ENCODE peak calls at places on chromosomes 4 and X, in seven cellular contexts. X is iris pigment epithelial cell; J is activated CD8-positive, alpha-beta memory T cell treated with anti-CD3 and anti-CD28 coated beads, Interleukin-2, amount 50 U/mL, for 48 hours; E is amniotic epithelial cell; K is lung microvascular endothelial cell; Z is T-cell; Q is activated naive CD4-positive, alpha-beta T cell. P is an unnamed sample.

GRCh38 chrX:10519761-10520160 is 100.6 kb downstream of the MID1 start:
- DNase-seq in X (peak; percentile 51), J (no peak), E (peak; percentile 56), K (no peak), Z (no peak), Q (no peak), P (no peak)

GRCh38 chrX:24173115-24173847 is 23.8 kb downstream of the ZFX start:
- DNase-seq in X (no peak), J (no peak), E (peak; percentile 66), K (no peak), Z (no peak), Q (no peak), P (no peak)

GRCh38 chrX:39731735-39732134 is 366.0 kb downstream of the BCOR start:
- DNase-seq in X (no peak), J (no peak), E (no peak), K (no peak), Z (no peak), Q (no peak), P (no peak)

GRCh38 chr4:186190456-186191265 is 706 bp upstream of the CYP4V2 start:
- DNase-seq in X (peak; percentile 29), J (peak; percentile 77), E (peak; percentile 14), K (peak; percentile 16), Z (peak; percentile 36), Q (peak; percentile 42), P (peak; percentile 68)

GRCh38 chr4:37453361-37454262 is 209.1 kb downstream of the NWD2 start:
- DNase-seq in X (peak; percentile 31), J (peak; percentile 76), E (peak; percentile 8), K (peak; percentile 46), Z (peak; percentile 6), Q (no peak), P (peak; percentile 30)

GRCh38 chr4:109432203-109432602 is 1.4 kb upstream of the SEC24B start:
- DNase-seq in X (no peak), J (no peak), E (no peak), K (no peak), Z (no peak), Q (no peak), P (no peak)

GRCh38 chrX:40158036-40158706 is 60.4 kb upstream of the BCOR start:
- DNase-seq in X (peak; percentile 39), J (no peak), E (no peak), K (peak; percentile 43), Z (no peak), Q (no peak), P (peak; percentile 56)

GRCh38 chr4:102625232-102625930 is 124.2 kb downstream of the NFKB1 start:
- DNase-seq in X (peak; percentile 64), J (no peak), E (peak; percentile 46), K (peak; percentile 62), Z (peak; percentile 63), Q (peak; percentile 4), P (peak; percentile 45)

GRCh38 chr4:110475881-110476818 is at the start of gene ENPEP:
- DNase-seq in X (peak; percentile 9), J (no peak), E (no peak), K (no peak), Z (no peak), Q (no peak), P (peak; percentile 71)

GRCh38 chrX:45445745-45446412 is 245.2 kb upstream of the DIPK2B start:
- DNase-seq in X (peak; percentile 84), J (no peak), E (peak; percentile 87), K (peak; percentile 85), Z (no peak), Q (no peak), P (peak; percentile 44)

GRCh38 chr4:27463816-27464215 is 603.2 kb downstream of the STIM2 start:
- DNase-seq in X (peak; percentile 44), J (no peak), E (peak; percentile 15), K (no peak), Z (no peak), Q (no peak), P (no peak)

GRCh38 chrX:150936556-150936955 is 38.1 kb upstream of the CD99L2 start:
- DNase-seq in X (no peak), J (no peak), E (no peak), K (no peak), Z (no peak), Q (no peak), P (no peak)

GRCh38 chrX:129000797-129001196 is 522.5 kb downstream of the SMARCA1 start:
- DNase-seq in X (no peak), J (no peak), E (no peak), K (no peak), Z (no peak), Q (no peak), P (no peak)

GRCh38 chr4:116016201-116016600 is 902.8 kb upstream of the NDST4 start:
- DNase-seq in X (peak; percentile 68), J (no peak), E (peak; percentile 1), K (peak; percentile 56), Z (no peak), Q (no peak), P (no peak)

GRCh38 chr4:85747871-85748491 is 273.0 kb downstream of the ARHGAP24 start:
- DNase-seq in X (peak; percentile 88), J (no peak), E (peak; percentile 84), K (peak; percentile 88), Z (no peak), Q (no peak), P (peak; percentile 70)

GRCh38 chr4:111781611-111782010 is 363.6 kb upstream of the FAM241A start:
- DNase-seq in X (peak; percentile 9), J (no peak), E (peak; percentile 45), K (no peak), Z (no peak), Q (no peak), P (no peak)

GRCh38 chr4:105145913-105146285 is 777 bp upstream of the TET2 start:
- DNase-seq in X (no peak), J (peak; percentile 75), E (no peak), K (no peak), Z (peak; percentile 17), Q (peak; percentile 31), P (no peak)

GRCh38 chrX:11664211-11664888 is 1.4 kb downstream of the ARHGAP6 start:
- DNase-seq in X (peak; percentile 26), J (no peak), E (no peak), K (no peak), Z (no peak), Q (no peak), P (no peak)

GRCh38 chr4:25177147-25177546 is 16.9 kb upstream of the SEPSECS start:
- DNase-seq in X (no peak), J (no peak), E (no peak), K (no peak), Z (no peak), Q (no peak), P (no peak)

GRCh38 chrX:21658152-21658737 is at the start of gene KLHL34:
- DNase-seq in X (no peak), J (peak; percentile 51), E (no peak), K (no peak), Z (no peak), Q (no peak), P (no peak)

GRCh38 chr4:165398570-165398969 is 19.8 kb downstream of the CPE start:
- DNase-seq in X (peak; percentile 67), J (no peak), E (peak; percentile 73), K (peak; percentile 45), Z (no peak), Q (no peak), P (peak; percentile 94)

GRCh38 chrX:68892651-68893050 is 63.8 kb downstream of the EFNB1 start:
- DNase-seq in X (no peak), J (no peak), E (no peak), K (no peak), Z (no peak), Q (no peak), P (no peak)

GRCh38 chr4:137861682-137862081 is 329.4 kb upstream of the PCDH18 start:
- DNase-seq in X (peak; percentile 19), J (no peak), E (peak; percentile 13), K (peak; percentile 16), Z (no peak), Q (no peak), P (peak; percentile 6)

GRCh38 chr4:4608214-4608537 is 66.3 kb upstream of the STX18 start:
- DNase-seq in X (no peak), J (no peak), E (no peak), K (no peak), Z (no peak), Q (no peak), P (no peak)

GRCh38 chr4:121726642-121727268 is 30.0 kb upstream of the ANXA5 start:
- DNase-seq in X (peak; percentile 80), J (no peak), E (peak; percentile 73), K (peak; percentile 77), Z (no peak), Q (no peak), P (peak; percentile 76)

GRCh38 chr4:10640535-10641159 is 43.9 kb downstream of the CLNK start:
- DNase-seq in X (no peak), J (no peak), E (peak; percentile 58), K (peak; percentile 5), Z (no peak), Q (no peak), P (no peak)

GRCh38 chrX:68710870-68711576 is 63.6 kb downstream of the STARD8 start:
- DNase-seq in X (peak; percentile 41), J (no peak), E (peak; percentile 42), K (peak; percentile 62), Z (no peak), Q (no peak), P (peak; percentile 16)

GRCh38 chr4:41709844-41710481 is 38.6 kb downstream of the PHOX2B start:
- DNase-seq in X (peak; percentile 90), J (no peak), E (peak; percentile 68), K (peak; percentile 31), Z (no peak), Q (no peak), P (peak; percentile 5)

GRCh38 chr4:121736735-121737351 is 28.1 kb downstream of the SMIM43 start:
- DNase-seq in X (peak; percentile 63), J (no peak), E (peak; percentile 56), K (peak; percentile 66), Z (no peak), Q (no peak), P (peak; percentile 72)

GRCh38 chr4:118759481-118759880 is 74.3 kb downstream of the METTL14 start:
- DNase-seq in X (no peak), J (no peak), E (no peak), K (no peak), Z (no peak), Q (no peak), P (no peak)

GRCh38 chr4:156949373-156949814 is 22.2 kb downstream of the PDGFC start:
- DNase-seq in X (peak; percentile 92), J (no peak), E (peak; percentile 96), K (peak; percentile 94), Z (no peak), Q (no peak), P (no peak)

GRCh38 chr4:161883157-161883556 is 280.6 kb downstream of the FSTL5 start:
- DNase-seq in X (no peak), J (no peak), E (no peak), K (no peak), Z (no peak), Q (no peak), P (no peak)

GRCh38 chrX:132612990-132613564 is 124.2 kb upstream of the MBNL3 start:
- DNase-seq in X (peak; percentile 34), J (peak; percentile 50), E (peak; percentile 34), K (peak; percentile 37), Z (peak; percentile 18), Q (no peak), P (peak; percentile 47)

GRCh38 chrX:68829594-68830485 is 1.0 kb downstream of the EFNB1 start:
- DNase-seq in X (peak; percentile 56), J (no peak), E (peak; percentile 31), K (peak; percentile 41), Z (no peak), Q (no peak), P (no peak)

GRCh38 chr4:25860586-25861421 is 2.0 kb downstream of the SEL1L3 start:
- DNase-seq in X (peak; percentile 65), J (no peak), E (peak; percentile 90), K (peak; percentile 37), Z (no peak), Q (no peak), P (no peak)

P was measured in A673.